ENCODE peak calls at places on chromosome 21, in ten cellular contexts. R is heart left ventricle, S is uterus, M is IMR-90, O is tibial artery, Z is kidney, C is spleen, N is fibroblast of mammary gland, T is endodermal cell, I is GM12864. P is an unnamed sample.

GRCh38 chr21:46542588-46543092 is 62.2 kb downstream of the S100B start:
- DNase-seq in R (no peak), S (no peak), M (no peak), O (no peak), Z (no peak), C (no peak), N (no peak), T (no peak), I (no peak), P (no peak)

GRCh38 chr21:42362700-42363099 is 3.6 kb downstream of the TFF1 start:
- DNase-seq in R (no peak), S (no peak), M (no peak), O (no peak), Z (no peak), C (no peak), N (no peak), T (no peak), I (no peak), P (no peak)

GRCh38 chr21:37454869-37455503 is 88.4 kb downstream of the DYRK1A start:
- DNase-seq in R (no peak), S (no peak), M (no peak), O (no peak), Z (no peak), C (no peak), N (no peak), T (no peak), I (no peak), P (no peak)

GRCh38 chr21:41066086-41066938 is 101.6 kb upstream of the BACE2 start:
- DNase-seq in R (no peak), S (no peak), M (no peak), O (no peak), Z (no peak), C (no peak), N (no peak), T (no peak), I (no peak), P (no peak)

GRCh38 chr21:19553930-19554615 is 1150.5 kb upstream of the TMPRSS15 start:
- DNase-seq in R (no peak), S (no peak), M (no peak), O (no peak), Z (no peak), C (no peak), N (no peak), T (peak), I (no peak), P (no peak)

GRCh38 chr21:37208056-37208705 is 59.0 kb downstream of the VPS26C start:
- DNase-seq in R (peak), S (no peak), M (no peak), O (peak), Z (peak), C (peak), N (no peak), T (no peak), I (no peak), P (no peak)

GRCh38 chr21:46393941-46394818 is 64.5 kb upstream of the DIP2A start:
- DNase-seq in R (peak), S (no peak), M (no peak), O (no peak), Z (no peak), C (no peak), N (no peak), T (no peak), I (no peak), P (no peak)

GRCh38 chr21:36980280-36981048 is 14.0 kb upstream of the HLCS start:
- DNase-seq in R (peak), S (peak), M (no peak), O (no peak), Z (peak), C (peak), N (peak), T (peak), I (no peak), P (no peak)

GRCh38 chr21:34510148-34511142 is 1.6 kb downstream of the KCNE1 start:
- DNase-seq in R (peak), S (no peak), M (peak), O (peak), Z (peak), C (peak), N (peak), T (peak), I (no peak), P (peak)

GRCh38 chr21:46436586-46436985 is 22.1 kb upstream of the DIP2A start:
- DNase-seq in R (no peak), S (no peak), M (no peak), O (no peak), Z (peak), C (no peak), N (no peak), T (no peak), I (no peak), P (no peak)

GRCh38 chr21:16330340-16331319 is 600.8 kb downstream of the USP25 start:
- DNase-seq in R (no peak), S (peak), M (peak), O (no peak), Z (no peak), C (no peak), N (peak), T (no peak), I (peak), P (peak)

GRCh38 chr21:46386726-46387073 is 62.7 kb downstream of the PCNT start:
- DNase-seq in R (peak), S (no peak), M (no peak), O (no peak), Z (no peak), C (no peak), N (no peak), T (no peak), I (no peak), P (no peak)

GRCh38 chr21:41678944-41679343 is 87.9 kb downstream of the RIPK4 start:
- DNase-seq in R (peak), S (peak), M (peak), O (peak), Z (peak), C (peak), N (peak), T (peak), I (no peak), P (peak)

GRCh38 chr21:35677298-35677841 is 383.0 kb downstream of the SETD4 start:
- DNase-seq in R (no peak), S (no peak), M (no peak), O (no peak), Z (no peak), C (no peak), N (no peak), T (no peak), I (no peak), P (no peak)

GRCh38 chr21:25170681-25171080 is 436.6 kb downstream of the MRPL39 start:
- DNase-seq in R (no peak), S (no peak), M (no peak), O (no peak), Z (no peak), C (no peak), N (no peak), T (no peak), I (no peak), P (no peak)

GRCh38 chr21:34201001-34201400 is 127.6 kb downstream of the MRPS6 start:
- DNase-seq in R (no peak), S (no peak), M (no peak), O (no peak), Z (no peak), C (no peak), N (no peak), T (no peak), I (no peak), P (no peak)

GRCh38 chr21:35102488-35103407 is 53.6 kb upstream of the RUNX1 start:
- DNase-seq in R (peak), S (no peak), M (peak), O (peak), Z (no peak), C (peak), N (no peak), T (no peak), I (peak), P (no peak)

GRCh38 chr21:46099476-46099875 is 1.6 kb downstream of the COL6A2 start:
- DNase-seq in R (peak), S (peak), M (peak), O (peak), Z (peak), C (peak), N (peak), T (peak), I (no peak), P (no peak)

GRCh38 chr21:41410767-41411448 is 15.1 kb upstream of the MX1 start:
- DNase-seq in R (no peak), S (no peak), M (no peak), O (peak), Z (no peak), C (no peak), N (no peak), T (no peak), I (no peak), P (no peak)

GRCh38 chr21:35208117-35208516 is 159.0 kb upstream of the RUNX1 start:
- DNase-seq in R (no peak), S (no peak), M (no peak), O (no peak), Z (no peak), C (no peak), N (no peak), T (no peak), I (no peak), P (no peak)

GRCh38 chr21:33109574-33110339 is 39.8 kb downstream of the OLIG1 start:
- DNase-seq in R (no peak), S (no peak), M (no peak), O (no peak), Z (no peak), C (peak), N (no peak), T (peak), I (no peak), P (peak)

GRCh38 chr21:45985471-45986315 is 4.1 kb downstream of the COL6A1 start:
- DNase-seq in R (peak), S (peak), M (no peak), O (peak), Z (peak), C (peak), N (no peak), T (no peak), I (no peak), P (no peak)

GRCh38 chr21:14864211-14865021 is 200.4 kb downstream of the NRIP1 start:
- DNase-seq in R (peak), S (peak), M (peak), O (no peak), Z (peak), C (peak), N (peak), T (peak), I (no peak), P (peak)

GRCh38 chr21:25870084-25870483 is 135.3 kb downstream of the GABPA start:
- DNase-seq in R (no peak), S (no peak), M (no peak), O (no peak), Z (no peak), C (no peak), N (no peak), T (no peak), I (no peak), P (no peak)

GRCh38 chr21:38359090-38359489 is 102.3 kb downstream of the KCNJ15 start:
- DNase-seq in R (no peak), S (no peak), M (no peak), O (no peak), Z (no peak), C (no peak), N (no peak), T (peak), I (no peak), P (no peak)

GRCh38 chr21:23949493-23949892 is 1657.8 kb downstream of the MRPL39 start:
- DNase-seq in R (no peak), S (no peak), M (no peak), O (no peak), Z (no peak), C (no peak), N (no peak), T (no peak), I (no peak), P (no peak)

GRCh38 chr21:37087188-37087587 is 14.1 kb downstream of the TTC3 start:
- DNase-seq in R (no peak), S (no peak), M (peak), O (no peak), Z (no peak), C (no peak), N (peak), T (no peak), I (no peak), P (no peak)

GRCh38 chr21:40783404-40783803 is 63.6 kb downstream of the DSCAM start:
- DNase-seq in R (no peak), S (no peak), M (no peak), O (no peak), Z (no peak), C (no peak), N (no peak), T (no peak), I (no peak), P (no peak)

GRCh38 chr21:33967086-33967571 is 51.5 kb upstream of the ATP5PO start:
- DNase-seq in R (no peak), S (no peak), M (no peak), O (no peak), Z (no peak), C (no peak), N (no peak), T (no peak), I (no peak), P (no peak)

GRCh38 chr21:42637602-42638041 is 15.8 kb upstream of the PDE9A start:
- DNase-seq in R (peak), S (no peak), M (no peak), O (no peak), Z (peak), C (peak), N (no peak), T (no peak), I (no peak), P (no peak)

GRCh38 chr21:45883090-45883489 is 98.5 kb upstream of the COL6A1 start:
- DNase-seq in R (no peak), S (no peak), M (no peak), O (no peak), Z (no peak), C (no peak), N (peak), T (no peak), I (no peak), P (no peak)

GRCh38 chr21:34770581-34770980 is 101.8 kb downstream of the CLIC6 start:
- DNase-seq in R (no peak), S (no peak), M (no peak), O (no peak), Z (no peak), C (no peak), N (no peak), T (no peak), I (no peak), P (no peak)

GRCh38 chr21:41834252-41834925 is 44.8 kb downstream of the PRDM15 start:
- DNase-seq in R (no peak), S (no peak), M (no peak), O (no peak), Z (no peak), C (peak), N (no peak), T (no peak), I (no peak), P (no peak)

GRCh38 chr21:45868488-45868887 is 113.1 kb upstream of the COL6A1 start:
- DNase-seq in R (no peak), S (no peak), M (no peak), O (no peak), Z (no peak), C (peak), N (no peak), T (peak), I (no peak), P (no peak)

GRCh38 chr21:33403128-33403785 is at the start of gene IFNGR2:
- DNase-seq in R (peak), S (no peak), M (no peak), O (peak), Z (peak), C (peak), N (no peak), T (peak), I (no peak), P (peak)

GRCh38 chr21:37564341-37564923 is 197.9 kb downstream of the DYRK1A start:
- DNase-seq in R (peak), S (peak), M (peak), O (peak), Z (peak), C (peak), N (peak), T (peak), I (peak), P (no peak)

GRCh38 chr21:42009018-42009830 is 936 bp downstream of the ZBTB21 start:
- DNase-seq in R (peak), S (peak), M (peak), O (peak), Z (peak), C (peak), N (peak), T (peak), I (peak), P (peak)

GRCh38 chr21:34881894-34882371 is 167.2 kb downstream of the RUNX1 start:
- DNase-seq in R (no peak), S (no peak), M (peak), O (no peak), Z (no peak), C (no peak), N (peak), T (no peak), I (no peak), P (no peak)

GRCh38 chr21:17050646-17051045 is 462.2 kb upstream of the CXADR start:
- DNase-seq in R (no peak), S (no peak), M (no peak), O (no peak), Z (no peak), C (no peak), N (no peak), T (no peak), I (no peak), P (no peak)

GRCh38 chr21:44850905-44851657 is 22.4 kb downstream of the PTTG1IP start:
- DNase-seq in R (no peak), S (no peak), M (no peak), O (peak), Z (peak), C (no peak), N (no peak), T (no peak), I (no peak), P (no peak)

GRCh38 chr21:44849616-44850130 is 23.8 kb downstream of the PTTG1IP start:
- DNase-seq in R (no peak), S (no peak), M (no peak), O (peak), Z (no peak), C (no peak), N (no peak), T (no peak), I (no peak), P (no peak)

GRCh38 chr21:44847261-44848056 is 26.0 kb downstream of the PTTG1IP start:
- DNase-seq in R (peak), S (no peak), M (no peak), O (peak), Z (peak), C (no peak), N (no peak), T (no peak), I (no peak), P (no peak)

GRCh38 chr21:44850208-44850800 is 23.2 kb downstream of the PTTG1IP start:
- DNase-seq in R (no peak), S (no peak), M (no peak), O (peak), Z (peak), C (no peak), N (no peak), T (no peak), I (no peak), P (no peak)

GRCh38 chr21:44848821-44849521 is 24.5 kb downstream of the PTTG1IP start:
- DNase-seq in R (peak), S (no peak), M (no peak), O (peak), Z (peak), C (no peak), N (no peak), T (no peak), I (no peak), P (no peak)
- TF ChIP-seq CTCF in R (no peak), S (no peak), M (no peak), O (no peak), Z (no peak), C (no peak), N (no peak), T (no peak), I (no peak), P (no peak)

GRCh38 chr21:27885296-27885711 is 918.4 kb upstream of the ADAMTS5 start:
- DNase-seq in R (peak), S (no peak), M (no peak), O (no peak), Z (peak), C (peak), N (no peak), T (no peak), I (no peak), P (no peak)
- TF ChIP-seq CTCF in R (no peak), S (no peak), M (no peak), O (no peak), Z (no peak), C (no peak), N (no peak), T (no peak), I (no peak), P (no peak)

GRCh38 chr21:29433366-29434059 is 134.8 kb downstream of the BACH1 start:
- DNase-seq in R (no peak), S (no peak), M (peak), O (no peak), Z (no peak), C (no peak), N (no peak), T (no peak), I (no peak), P (no peak)
- TF ChIP-seq CTCF in R (no peak), S (no peak), M (no peak), O (no peak), Z (no peak), C (no peak), N (no peak), T (no peak), I (no peak), P (no peak)

DNA sequence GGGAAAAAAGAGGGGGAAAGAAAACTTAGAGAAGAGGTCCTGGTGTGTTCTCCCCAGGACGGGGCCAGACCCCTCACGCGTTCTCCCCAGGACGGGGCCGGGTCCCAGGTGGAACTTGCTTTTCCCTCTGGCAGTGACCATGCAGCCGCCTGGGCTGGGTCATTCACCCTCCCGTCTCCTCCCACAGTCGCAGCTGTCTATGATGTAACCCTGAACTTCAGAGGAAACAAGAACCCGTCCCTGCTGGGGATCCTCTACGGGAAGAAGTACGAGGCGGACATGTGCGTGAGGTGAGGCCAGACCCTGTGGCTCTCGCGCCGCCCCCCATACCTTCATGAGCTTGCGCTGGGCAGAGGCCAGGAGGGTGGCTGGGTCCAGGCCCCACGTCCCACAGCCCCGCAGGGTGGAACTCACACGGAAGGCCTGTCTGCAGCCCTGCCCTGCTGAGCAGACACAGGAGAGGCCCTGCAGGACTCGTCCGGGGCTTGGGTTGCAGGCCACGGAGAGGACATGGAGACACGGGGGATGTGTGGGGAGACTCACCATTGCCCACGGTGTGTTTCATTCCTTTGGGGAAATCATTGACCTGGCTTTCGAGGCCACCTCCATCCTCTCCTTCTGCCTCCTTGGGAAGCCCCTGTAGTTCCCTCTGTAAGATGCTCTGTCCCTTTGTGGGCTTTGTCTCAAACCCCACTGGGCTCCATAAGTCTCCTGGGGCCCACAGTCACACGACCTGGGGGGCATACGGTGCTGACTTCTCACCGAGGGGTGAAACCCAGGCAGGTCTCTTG is 40.7 kb upstream of the TRAPPC10 start:
- DNase-seq in R (no peak), S (no peak), M (no peak), O (no peak), Z (no peak), C (no peak), N (no peak), T (no peak), I (no peak), P (no peak)
- TF ChIP-seq CTCF in R (no peak), S (no peak), M (no peak), O (no peak), Z (no peak), C (no peak), N (no peak), T (no peak), I (no peak), P (no peak)

GRCh38 chr21:26958792-26959191 is 8.1 kb downstream of the ADAMTS5 start:
- DNase-seq in R (no peak), S (no peak), M (no peak), O (no peak), Z (no peak), C (no peak), N (peak), T (no peak), I (no peak), P (no peak)

GRCh38 chr21:26964379-26964778 is 2.5 kb downstream of the ADAMTS5 start:
- DNase-seq in R (peak), S (peak), M (peak), O (peak), Z (peak), C (no peak), N (peak), T (peak), I (no peak), P (no peak)

GRCh38 chr21:26962516-26963305 is 4.2 kb downstream of the ADAMTS5 start:
- DNase-seq in R (no peak), S (no peak), M (no peak), O (no peak), Z (no peak), C (no peak), N (peak), T (no peak), I (no peak), P (no peak)

GRCh38 chr21:26965091-26965566 is 1.8 kb downstream of the ADAMTS5 start:
- DNase-seq in R (no peak), S (no peak), M (no peak), O (no peak), Z (no peak), C (peak), N (no peak), T (no peak), I (no peak), P (no peak)

DNA sequence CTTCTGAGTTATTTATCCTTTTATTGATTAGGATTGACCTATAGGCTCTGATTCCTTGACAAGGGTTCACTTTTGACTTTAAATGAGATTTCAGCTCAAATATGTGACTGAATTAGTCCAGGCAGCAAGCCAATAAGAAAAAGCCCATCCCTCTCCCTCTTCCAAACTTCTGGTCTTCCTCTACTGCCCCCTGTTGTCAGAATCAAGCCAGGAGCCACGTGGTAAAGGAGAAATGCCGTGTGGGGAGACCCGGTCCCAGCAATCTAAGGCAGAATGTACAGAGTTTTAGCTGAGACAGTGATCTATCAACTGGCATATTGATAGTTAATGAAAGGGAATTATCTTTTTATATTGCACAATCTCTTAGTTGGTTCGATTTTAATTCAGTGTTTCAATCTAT is 5.2 kb downstream of the ADAMTS5 start:
- DNase-seq in R (no peak), S (no peak), M (no peak), O (no peak), Z (no peak), C (no peak), N (peak), T (peak), I (no peak), P (no peak)
- TF ChIP-seq CTCF in R (no peak), S (no peak), M (peak), O (no peak), Z (no peak), C (no peak), N (peak), T (peak), I (no peak), P (peak)